ENCODE peak calls at places on chromosomes 6 and 20, in nine cellular contexts. One of them, this sample, is unnamed.

GRCh38 chr6:153790881-153791473 is 248.1 kb upstream of the OPRM1 start:
- DNase-seq in breast epithelium: no peak
- DNase-seq in CD4-positive, alpha-beta memory T cell: no peak
- DNase-seq in tibial nerve: no peak
- DNase-seq in HepG2: peak
- DNase-seq in transverse colon: no peak
- DNase-seq in IMR-90: no peak
- DNase-seq in DND-41: peak
- DNase-seq in lower leg skin: no peak
- DNase-seq in this sample: no peak

GRCh38 chr20:48802216-48802615 is 25.6 kb downstream of the PREX1 start:
- DNase-seq in lower leg skin: no peak
- DNase-seq in IMR-90: no peak
- DNase-seq in DND-41: no peak
- DNase-seq in HepG2: no peak
- DNase-seq in CD4-positive, alpha-beta memory T cell: no peak
- DNase-seq in tibial nerve: no peak
- DNase-seq in transverse colon: no peak
- DNase-seq in breast epithelium: no peak
- DNase-seq in this sample: no peak

GRCh38 chr20:1818247-1818840 is 76.9 kb upstream of the SIRPA start:
- DNase-seq in tibial nerve: no peak
- DNase-seq in HepG2: no peak
- DNase-seq in CD4-positive, alpha-beta memory T cell: no peak
- DNase-seq in IMR-90: no peak
- DNase-seq in lower leg skin: peak
- DNase-seq in breast epithelium: no peak
- DNase-seq in DND-41: no peak
- DNase-seq in transverse colon: no peak
- DNase-seq in this sample: no peak

GRCh38 chr6:161417712-161418457 is 144.0 kb upstream of the AGPAT4 start:
- DNase-seq in lower leg skin: no peak
- DNase-seq in breast epithelium: no peak
- DNase-seq in DND-41: no peak
- DNase-seq in HepG2: no peak
- DNase-seq in tibial nerve: peak
- DNase-seq in CD4-positive, alpha-beta memory T cell: no peak
- DNase-seq in transverse colon: no peak
- DNase-seq in IMR-90: peak
- DNase-seq in this sample: peak

GRCh38 chr20:34859367-34859766 is 13.3 kb downstream of the GGT7 start:
- DNase-seq in lower leg skin: no peak
- DNase-seq in DND-41: no peak
- DNase-seq in CD4-positive, alpha-beta memory T cell: no peak
- DNase-seq in tibial nerve: no peak
- DNase-seq in breast epithelium: no peak
- DNase-seq in HepG2: no peak
- DNase-seq in IMR-90: no peak
- DNase-seq in transverse colon: no peak
- DNase-seq in this sample: no peak

GRCh38 chr6:157235600-157236039 is 87.7 kb downstream of the TMEM242 start:
- DNase-seq in transverse colon: peak
- DNase-seq in CD4-positive, alpha-beta memory T cell: peak
- DNase-seq in IMR-90: peak
- DNase-seq in DND-41: no peak
- DNase-seq in lower leg skin: peak
- DNase-seq in breast epithelium: no peak
- DNase-seq in HepG2: peak
- DNase-seq in tibial nerve: peak
- DNase-seq in this sample: no peak

GRCh38 chr6:32149577-32149845 is 2.2 kb downstream of the PRRT1 start:
- DNase-seq in HepG2: no peak
- DNase-seq in breast epithelium: no peak
- DNase-seq in DND-41: no peak
- DNase-seq in IMR-90: no peak
- DNase-seq in lower leg skin: no peak
- DNase-seq in tibial nerve: no peak
- DNase-seq in CD4-positive, alpha-beta memory T cell: no peak
- DNase-seq in transverse colon: no peak
- DNase-seq in this sample: no peak

GRCh38 chr6:99346595-99346994 is 2.9 kb downstream of the FAXC start:
- DNase-seq in HepG2: no peak
- DNase-seq in CD4-positive, alpha-beta memory T cell: no peak
- DNase-seq in DND-41: no peak
- DNase-seq in tibial nerve: no peak
- DNase-seq in lower leg skin: no peak
- DNase-seq in IMR-90: no peak
- DNase-seq in breast epithelium: no peak
- DNase-seq in transverse colon: no peak
- DNase-seq in this sample: no peak

GRCh38 chr20:20204326-20204725 is 152.0 kb downstream of the CFAP61 start:
- DNase-seq in IMR-90: no peak
- DNase-seq in DND-41: no peak
- DNase-seq in HepG2: no peak
- DNase-seq in tibial nerve: no peak
- DNase-seq in lower leg skin: no peak
- DNase-seq in breast epithelium: no peak
- DNase-seq in CD4-positive, alpha-beta memory T cell: no peak
- DNase-seq in transverse colon: no peak
- DNase-seq in this sample: no peak

GRCh38 chr6:89574860-89575561 is 63.5 kb downstream of the LYRM2 start:
- DNase-seq in lower leg skin: no peak
- DNase-seq in tibial nerve: no peak
- DNase-seq in CD4-positive, alpha-beta memory T cell: no peak
- DNase-seq in HepG2: no peak
- DNase-seq in breast epithelium: no peak
- DNase-seq in DND-41: no peak
- DNase-seq in transverse colon: no peak
- DNase-seq in IMR-90: no peak
- DNase-seq in this sample: no peak

GRCh38 chr6:126030045-126030444 is 43.7 kb downstream of the TRMT11 start:
- DNase-seq in DND-41: no peak
- DNase-seq in tibial nerve: no peak
- DNase-seq in lower leg skin: no peak
- DNase-seq in HepG2: no peak
- DNase-seq in breast epithelium: no peak
- DNase-seq in CD4-positive, alpha-beta memory T cell: no peak
- DNase-seq in transverse colon: no peak
- DNase-seq in IMR-90: peak
- DNase-seq in this sample: no peak

GRCh38 chr6:130136803-130137202 is 85.9 kb downstream of the SAMD3 start:
- DNase-seq in breast epithelium: no peak
- DNase-seq in tibial nerve: no peak
- DNase-seq in HepG2: no peak
- DNase-seq in IMR-90: peak
- DNase-seq in transverse colon: no peak
- DNase-seq in DND-41: no peak
- DNase-seq in lower leg skin: no peak
- DNase-seq in CD4-positive, alpha-beta memory T cell: no peak
- DNase-seq in this sample: no peak

GRCh38 chr6:109373762-109374161 is 8.5 kb downstream of the CD164 start:
- DNase-seq in CD4-positive, alpha-beta memory T cell: no peak
- DNase-seq in HepG2: no peak
- DNase-seq in transverse colon: no peak
- DNase-seq in tibial nerve: no peak
- DNase-seq in DND-41: no peak
- DNase-seq in breast epithelium: no peak
- DNase-seq in IMR-90: no peak
- DNase-seq in lower leg skin: no peak
- DNase-seq in this sample: no peak

GRCh38 chr20:373171-373890 is 7.2 kb upstream of the TRIB3 start:
- DNase-seq in HepG2: peak
- DNase-seq in transverse colon: no peak
- DNase-seq in DND-41: no peak
- DNase-seq in IMR-90: peak
- DNase-seq in CD4-positive, alpha-beta memory T cell: no peak
- DNase-seq in tibial nerve: no peak
- DNase-seq in breast epithelium: no peak
- DNase-seq in lower leg skin: no peak
- DNase-seq in this sample: no peak

GRCh38 chr20:6007094-6007528 is 46.7 kb downstream of the LRRN4 start:
- DNase-seq in CD4-positive, alpha-beta memory T cell: no peak
- DNase-seq in breast epithelium: no peak
- DNase-seq in DND-41: peak
- DNase-seq in tibial nerve: no peak
- DNase-seq in lower leg skin: no peak
- DNase-seq in transverse colon: no peak
- DNase-seq in IMR-90: no peak
- DNase-seq in HepG2: peak
- DNase-seq in this sample: no peak

GRCh38 chr6:18634912-18635311 is 247.8 kb downstream of the RNF144B start:
- DNase-seq in tibial nerve: no peak
- DNase-seq in CD4-positive, alpha-beta memory T cell: no peak
- DNase-seq in HepG2: no peak
- DNase-seq in lower leg skin: no peak
- DNase-seq in DND-41: no peak
- DNase-seq in transverse colon: no peak
- DNase-seq in breast epithelium: no peak
- DNase-seq in IMR-90: no peak
- DNase-seq in this sample: no peak

DNA sequence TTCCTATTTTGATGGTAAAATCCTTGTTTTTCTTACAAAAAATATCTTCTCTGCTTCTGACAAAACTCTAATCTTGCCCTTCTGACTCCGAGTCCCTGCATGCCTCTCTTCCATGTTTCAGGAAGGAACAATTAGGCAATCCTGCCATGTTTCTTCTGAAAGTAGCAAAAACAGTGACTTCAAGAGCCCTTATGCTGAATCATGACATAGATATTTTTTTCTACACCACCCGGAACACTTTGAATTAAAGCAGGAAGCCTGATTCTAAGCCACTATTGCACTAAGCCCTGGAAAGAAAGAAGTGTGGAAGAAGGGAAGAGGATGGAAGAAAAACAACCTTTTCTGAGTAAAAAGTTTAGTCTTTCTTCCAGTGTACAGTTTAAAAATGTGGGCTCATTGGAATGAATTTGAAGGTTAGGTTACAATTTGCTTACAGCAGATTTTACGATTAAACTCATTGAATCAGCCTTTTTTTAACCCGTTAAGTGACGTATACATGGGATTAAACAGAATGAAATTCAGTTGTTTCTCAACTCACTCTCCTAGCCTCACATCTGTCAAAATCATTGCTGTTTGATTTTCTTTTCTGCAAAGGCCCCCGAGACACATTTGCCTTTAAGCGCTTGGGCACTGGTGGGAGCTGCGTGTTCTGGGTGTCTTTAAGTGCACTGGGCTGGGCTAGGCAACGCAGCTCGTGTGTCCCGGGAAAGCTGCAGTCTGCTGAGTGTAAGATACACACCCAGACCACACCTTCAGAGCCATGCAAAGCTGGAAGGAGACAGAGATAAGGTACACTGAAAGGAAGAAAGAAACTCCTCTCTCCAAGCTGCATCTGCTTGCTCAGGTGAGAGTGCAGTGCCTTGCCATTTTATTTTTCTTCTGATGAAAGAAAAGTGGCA is 159.4 kb upstream of the CITED2 start:
- DNase-seq in breast epithelium: no peak
- DNase-seq in DND-41: no peak
- DNase-seq in HepG2: no peak
- DNase-seq in lower leg skin: no peak
- DNase-seq in transverse colon: peak
- DNase-seq in CD4-positive, alpha-beta memory T cell: peak
- DNase-seq in tibial nerve: peak
- DNase-seq in IMR-90: peak
- DNase-seq in this sample: no peak
- H3K4me3 ChIP-seq in breast epithelium: no peak
- H3K4me3 ChIP-seq in DND-41: no peak
- H3K4me3 ChIP-seq in HepG2: no peak
- H3K4me3 ChIP-seq in lower leg skin: no peak
- H3K4me3 ChIP-seq in transverse colon: peak
- H3K4me3 ChIP-seq in CD4-positive, alpha-beta memory T cell: no peak
- H3K4me3 ChIP-seq in tibial nerve: no peak
- H3K4me3 ChIP-seq in IMR-90: no peak
- H3K4me3 ChIP-seq in this sample: no peak

DNA sequence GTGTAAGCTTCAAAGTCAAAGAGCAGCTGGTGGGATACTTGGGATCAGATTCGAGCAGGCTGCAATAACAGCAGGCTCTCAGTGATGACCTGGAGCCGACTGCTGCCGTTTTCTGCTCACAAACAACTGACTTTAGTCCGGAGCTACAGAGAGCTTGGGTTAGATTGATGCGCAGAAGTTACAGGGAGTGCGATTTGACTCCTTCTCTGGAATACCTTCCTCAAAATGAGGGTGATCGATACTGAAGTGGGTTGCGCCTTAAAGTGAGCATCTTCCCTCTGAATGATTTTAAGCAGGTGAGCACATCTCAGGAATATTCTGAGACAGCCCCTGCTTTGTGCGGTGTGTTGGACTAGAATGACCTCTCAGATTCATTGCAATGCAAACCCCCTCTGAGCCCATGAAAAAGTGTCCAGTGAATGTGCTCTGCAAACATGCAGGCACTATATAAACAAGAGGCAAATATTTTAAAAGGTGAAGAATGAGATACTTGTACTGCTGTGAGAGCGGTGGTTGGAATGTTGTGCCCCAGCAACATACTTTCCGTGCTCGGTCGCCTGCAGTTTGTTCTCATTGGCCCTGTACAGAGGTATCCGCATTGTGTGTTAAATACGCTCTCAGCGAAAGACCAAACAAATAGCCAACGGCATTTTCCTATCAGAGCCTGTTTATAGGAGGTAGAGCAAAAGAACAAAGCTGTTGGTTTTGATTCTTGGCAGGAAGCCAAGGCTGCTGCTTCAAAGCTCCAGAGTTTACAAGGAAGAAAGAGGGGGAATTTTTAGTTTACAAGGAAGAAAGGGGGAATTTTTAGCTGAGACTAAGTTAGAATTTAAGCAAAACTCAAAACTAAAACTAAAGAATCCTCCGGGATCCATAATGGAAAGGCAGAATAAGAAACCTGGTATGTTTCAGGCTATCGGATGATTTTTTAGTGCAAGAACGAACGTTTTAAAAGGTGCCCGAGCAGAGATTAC is 67.7 kb downstream of the PHACTR2 start:
- DNase-seq in IMR-90: peak
- DNase-seq in lower leg skin: no peak
- DNase-seq in DND-41: no peak
- DNase-seq in transverse colon: peak
- DNase-seq in breast epithelium: no peak
- DNase-seq in HepG2: peak
- DNase-seq in CD4-positive, alpha-beta memory T cell: no peak
- DNase-seq in tibial nerve: peak
- DNase-seq in this sample: peak
- H3K4me3 ChIP-seq in IMR-90: peak
- H3K4me3 ChIP-seq in lower leg skin: no peak
- H3K4me3 ChIP-seq in DND-41: no peak
- H3K4me3 ChIP-seq in transverse colon: peak
- H3K4me3 ChIP-seq in breast epithelium: no peak
- H3K4me3 ChIP-seq in HepG2: peak
- H3K4me3 ChIP-seq in CD4-positive, alpha-beta memory T cell: no peak
- H3K4me3 ChIP-seq in tibial nerve: peak
- H3K4me3 ChIP-seq in this sample: peak

GRCh38 chr6:11722224-11722623 is 56.4 kb downstream of the ADTRP start:
- DNase-seq in CD4-positive, alpha-beta memory T cell: peak
- DNase-seq in DND-41: no peak
- DNase-seq in lower leg skin: no peak
- DNase-seq in transverse colon: no peak
- DNase-seq in tibial nerve: no peak
- DNase-seq in HepG2: no peak
- DNase-seq in IMR-90: no peak
- DNase-seq in breast epithelium: no peak
- DNase-seq in this sample: no peak
- H3K4me3 ChIP-seq in CD4-positive, alpha-beta memory T cell: no peak
- H3K4me3 ChIP-seq in DND-41: no peak
- H3K4me3 ChIP-seq in lower leg skin: no peak
- H3K4me3 ChIP-seq in transverse colon: no peak
- H3K4me3 ChIP-seq in tibial nerve: no peak
- H3K4me3 ChIP-seq in HepG2: no peak
- H3K4me3 ChIP-seq in IMR-90: no peak
- H3K4me3 ChIP-seq in breast epithelium: no peak
- H3K4me3 ChIP-seq in this sample: no peak

GRCh38 chr6:82889117-82889516 is 176.5 kb downstream of the UBE3D start:
- DNase-seq in breast epithelium: no peak
- DNase-seq in CD4-positive, alpha-beta memory T cell: no peak
- DNase-seq in transverse colon: no peak
- DNase-seq in tibial nerve: no peak
- DNase-seq in lower leg skin: no peak
- DNase-seq in HepG2: no peak
- DNase-seq in IMR-90: no peak
- DNase-seq in DND-41: no peak
- DNase-seq in this sample: no peak
- H3K4me3 ChIP-seq in breast epithelium: no peak
- H3K4me3 ChIP-seq in CD4-positive, alpha-beta memory T cell: no peak
- H3K4me3 ChIP-seq in transverse colon: no peak
- H3K4me3 ChIP-seq in tibial nerve: no peak
- H3K4me3 ChIP-seq in lower leg skin: no peak
- H3K4me3 ChIP-seq in HepG2: no peak
- H3K4me3 ChIP-seq in IMR-90: no peak
- H3K4me3 ChIP-seq in DND-41: no peak
- H3K4me3 ChIP-seq in this sample: no peak